ENCODE peak calls at places on chromosome 2, in six cellular contexts. C is stimulated activated CD8-positive, alpha-beta memory T cell treated with anti-CD3 and anti-CD28 coated beads, Interleukin-7, amount 100 ng/mL, for 24 hours; H is RWPE1; K is lower leg skin; W is iris pigment epithelial cell; B is nephron progenitor cell. Z is an unnamed sample.
A peak's percentile ranks its signal among the peaks of the same experiment; 100 is the strongest.

GRCh38 chr2:229980440-229981184 is 58.3 kb downstream of the FBXO36 start:
- DNase-seq in W (peak; percentile 84), B (no peak), K (peak; percentile 21), H (peak; percentile 55), C (no peak), Z (peak; percentile 7)

GRCh38 chr2:58664523-58665155 is 423.5 kb upstream of the FANCL start:
- DNase-seq in K (no peak), H (no peak), B (no peak), W (no peak), C (no peak), Z (no peak)

GRCh38 chr2:3054066-3054465 is 323.6 kb downstream of the EIPR1 start:
- DNase-seq in K (no peak), W (no peak), H (no peak), B (no peak), C (no peak), Z (no peak)

GRCh38 chr2:96085541-96086355 is 30.6 kb downstream of the ADRA2B start:
- DNase-seq in W (no peak), C (no peak), H (no peak), K (no peak), B (no peak), Z (no peak)

GRCh38 chr2:59195851-59196250 is 954.7 kb upstream of the FANCL start:
- DNase-seq in H (no peak), W (peak; percentile 75), B (no peak), K (no peak), C (no peak), Z (no peak)

GRCh38 chr2:7094113-7094760 is 177.0 kb downstream of the RNF144A start:
- DNase-seq in C (no peak), B (no peak), H (no peak), W (peak; percentile 29), K (no peak), Z (peak; percentile 76)

GRCh38 chr2:138846216-138846821 is 66.1 kb upstream of the NXPH2 start:
- DNase-seq in B (no peak), H (peak; percentile 59), C (no peak), W (peak; percentile 25), K (no peak), Z (peak; percentile 53)

GRCh38 chr2:165825041-165825440 is 31.0 kb upstream of the GALNT3 start:
- DNase-seq in B (no peak), H (no peak), C (no peak), K (no peak), W (peak; percentile 70), Z (peak; percentile 57)

GRCh38 chr2:62814132-62814531 is 108.6 kb downstream of the EHBP1 start:
- DNase-seq in K (no peak), B (no peak), C (no peak), H (no peak), W (peak; percentile 84), Z (peak; percentile 39)

GRCh38 chr2:168574856-168575630 is 119.0 kb downstream of the CERS6 start:
- DNase-seq in H (no peak), C (no peak), B (no peak), K (no peak), W (peak; percentile 52), Z (peak; percentile 43)

GRCh38 chr2:113251118-113251517 is 27.6 kb downstream of the PAX8 start:
- DNase-seq in C (no peak), W (no peak), K (no peak), H (no peak), B (no peak), Z (no peak)

GRCh38 chr2:98355881-98356280 is 9.6 kb downstream of the CNGA3 start:
- DNase-seq in W (no peak), C (no peak), H (no peak), B (no peak), K (no peak), Z (peak; percentile 24)

GRCh38 chr2:170386554-170386953 is 208.6 kb downstream of the MYO3B start:
- DNase-seq in K (no peak), H (peak; percentile 26), B (no peak), W (no peak), C (no peak), Z (no peak)

GRCh38 chr2:15346624-15347023 is 214.5 kb downstream of the NBAS start:
- DNase-seq in B (no peak), W (peak; percentile 12), C (no peak), K (no peak), H (no peak), Z (no peak)

GRCh38 chr2:237574894-237575868 is 8.8 kb downstream of the PRLH start:
- DNase-seq in W (peak; percentile 8), K (no peak), H (peak; percentile 88), B (no peak), C (no peak), Z (no peak)

GRCh38 chr2:146077156-146077555 is 1557.2 kb upstream of the ZEB2 start:
- DNase-seq in K (no peak), C (no peak), W (peak; percentile 4), H (no peak), B (no peak), Z (peak; percentile 7)

GRCh38 chr2:162748566-162749215 is 89.9 kb downstream of the KCNH7 start:
- DNase-seq in K (no peak), W (no peak), B (no peak), H (no peak), C (no peak), Z (no peak)

GRCh38 chr2:126858436-126858835 is 40.3 kb upstream of the TEX51 start:
- DNase-seq in C (no peak), H (no peak), W (no peak), K (no peak), B (no peak), Z (no peak)

GRCh38 chr2:2587364-2587763 is 256.3 kb upstream of the MYT1L start:
- DNase-seq in H (no peak), B (no peak), W (no peak), K (no peak), C (no peak), Z (no peak)

GRCh38 chr2:10333247-10333613 is 30.5 kb downstream of the HPCAL1 start:
- DNase-seq in H (no peak), C (no peak), B (peak; percentile 42), K (no peak), W (no peak), Z (no peak)

GRCh38 chr2:172398444-172398843 is 28.9 kb upstream of the ITGA6 start:
- DNase-seq in K (no peak), W (no peak), H (no peak), B (no peak), C (no peak), Z (no peak)

GRCh38 chr2:229230215-229230614 is 40.9 kb downstream of the PID1 start:
- DNase-seq in B (no peak), C (no peak), W (peak; percentile 37), H (no peak), K (no peak), Z (peak; percentile 11)